ENCODE peak calls at places on chromosomes 5 and 9, in six cellular contexts. F is A549, P is K562, E is GM12878, B is IMR-90, A is HepG2. T is an unnamed sample.

GRCh38 chr5:140238756-140239155 is 63.8 kb downstream of the CYSTM1 start:
- DNase-seq in F (no peak), P (no peak), E (no peak), B (no peak), A (no peak), T (no peak)

GRCh38 chr9:124392855-124393460 is 22.3 kb downstream of the PSMB7 start:
- DNase-seq in F (peak; percentile 87), P (peak; percentile 49), E (no peak), B (peak; percentile 95), A (no peak), T (peak; percentile 55)

GRCh38 chr5:59729820-59730219 is 163.7 kb downstream of the PDE4D start:
- DNase-seq in F (no peak), P (no peak), E (no peak), B (no peak), A (no peak), T (no peak)

GRCh38 chr5:148966348-148966747 is 96.5 kb downstream of the SH3TC2 start:
- DNase-seq in F (no peak), P (no peak), E (no peak), B (no peak), A (no peak), T (no peak)

GRCh38 chr5:4862500-4862899 is 277.6 kb upstream of the ADAMTS16 start:
- DNase-seq in F (peak; percentile 50), P (peak; percentile 51), E (no peak), B (peak; percentile 41), A (peak; percentile 35), T (peak; percentile 17)

GRCh38 chr5:168793844-168794837 is 215.0 kb upstream of the PANK3 start:
- DNase-seq in F (peak; percentile 10), P (no peak), E (no peak), B (peak; percentile 23), A (peak; percentile 33), T (peak; percentile 26)

GRCh38 chr5:134101686-134102439 is 12.6 kb upstream of the TCF7 start:
- DNase-seq in F (peak; percentile 53), P (peak; percentile 93), E (peak; percentile 43), B (no peak), A (peak; percentile 58), T (peak; percentile 75)

GRCh38 chr5:91910655-91911054 is 527.5 kb upstream of the ARRDC3 start:
- DNase-seq in F (no peak), P (no peak), E (no peak), B (no peak), A (no peak), T (no peak)

GRCh38 chr5:72071906-72072305 is 35.4 kb upstream of the MAP1B start:
- DNase-seq in F (no peak), P (no peak), E (no peak), B (no peak), A (no peak), T (no peak)

GRCh38 chr5:72296251-72296650 is 23.8 kb downstream of the MRPS27 start:
- DNase-seq in F (no peak), P (no peak), E (no peak), B (no peak), A (no peak), T (no peak)

GRCh38 chr5:541888-542692 is 17.8 kb upstream of the SLC9A3 start:
- DNase-seq in F (no peak), P (no peak), E (no peak), B (no peak), A (no peak), T (no peak)

GRCh38 chr9:134390537-134390936 is 64.3 kb downstream of the RXRA start:
- DNase-seq in F (no peak), P (no peak), E (no peak), B (no peak), A (no peak), T (no peak)

GRCh38 chr9:137150485-137151060 is 11.6 kb downstream of the GRIN1 start:
- DNase-seq in F (peak; percentile 87), P (peak; percentile 83), E (no peak), B (no peak), A (peak; percentile 84), T (peak; percentile 80)

GRCh38 chr9:130817862-130818261 is 17.2 kb upstream of the ABL1 start:
- DNase-seq in F (no peak), P (no peak), E (no peak), B (no peak), A (no peak), T (no peak)

GRCh38 chr5:76427481-76428140 is 24.5 kb downstream of the IQGAP2 start:
- DNase-seq in F (no peak), P (no peak), E (no peak), B (no peak), A (no peak), T (no peak)

GRCh38 chr5:173885481-173886010 is 2.6 kb upstream of the CPEB4 start:
- DNase-seq in F (no peak), P (no peak), E (no peak), B (no peak), A (no peak), T (no peak)

GRCh38 chr5:112142769-112143270 is 276.3 kb downstream of the EPB41L4A start:
- DNase-seq in F (no peak), P (no peak), E (peak; percentile 77), B (peak; percentile 66), A (no peak), T (no peak)

GRCh38 chr5:191949-192690 is 825 bp downstream of the LRRC14B start:
- DNase-seq in F (no peak), P (no peak), E (no peak), B (no peak), A (no peak), T (no peak)

GRCh38 chr9:5632540-5632939 is 3.6 kb downstream of the RIC1 start:
- DNase-seq in F (no peak), P (no peak), E (no peak), B (no peak), A (no peak), T (no peak)

GRCh38 chr5:74499236-74499635 is 141.3 kb downstream of the ENC1 start:
- DNase-seq in F (no peak), P (no peak), E (no peak), B (no peak), A (peak; percentile 15), T (no peak)

GRCh38 chr5:88675159-88675757 is 207.7 kb downstream of the MEF2C start:
- DNase-seq in F (no peak), P (no peak), E (no peak), B (no peak), A (no peak), T (no peak)

GRCh38 chr9:91572044-91572443 is 148.4 kb upstream of the NFIL3 start:
- DNase-seq in F (no peak), P (no peak), E (no peak), B (peak; percentile 34), A (no peak), T (no peak)

GRCh38 chr5:11143456-11144267 is 382.6 kb upstream of the DAP start:
- DNase-seq in F (no peak), P (no peak), E (no peak), B (no peak), A (no peak), T (no peak)

GRCh38 chr5:39675676-39676075 is 250.9 kb upstream of the DAB2 start:
- DNase-seq in F (no peak), P (no peak), E (no peak), B (no peak), A (no peak), T (no peak)

GRCh38 chr5:43874772-43875171 is 271.8 kb downstream of the NNT start:
- DNase-seq in F (no peak), P (no peak), E (no peak), B (peak; percentile 52), A (peak; percentile 5), T (no peak)

GRCh38 chr5:73780297-73781080 is 154.5 kb downstream of the ARHGEF28 start:
- DNase-seq in F (no peak), P (no peak), E (no peak), B (no peak), A (no peak), T (no peak)

GRCh38 chr9:132809677-132810076 is 68.4 kb downstream of the AK8 start:
- DNase-seq in F (no peak), P (no peak), E (no peak), B (no peak), A (no peak), T (no peak)

GRCh38 chr5:55636711-55637110 is 75.4 kb downstream of the SLC38A9 start:
- DNase-seq in F (peak; percentile 58), P (no peak), E (no peak), B (peak; percentile 12), A (peak; percentile 39), T (no peak)

GRCh38 chr5:55636177-55636576 is 75.9 kb downstream of the SLC38A9 start:
- DNase-seq in F (peak; percentile 21), P (no peak), E (no peak), B (no peak), A (no peak), T (no peak)

GRCh38 chr5:55634204-55634785 is 77.8 kb downstream of the SLC38A9 start:
- DNase-seq in F (no peak), P (no peak), E (no peak), B (peak; percentile 15), A (no peak), T (no peak)

GRCh38 chr5:55634866-55635265 is 77.3 kb downstream of the SLC38A9 start:
- DNase-seq in F (no peak), P (no peak), E (no peak), B (no peak), A (no peak), T (no peak)

DNA sequence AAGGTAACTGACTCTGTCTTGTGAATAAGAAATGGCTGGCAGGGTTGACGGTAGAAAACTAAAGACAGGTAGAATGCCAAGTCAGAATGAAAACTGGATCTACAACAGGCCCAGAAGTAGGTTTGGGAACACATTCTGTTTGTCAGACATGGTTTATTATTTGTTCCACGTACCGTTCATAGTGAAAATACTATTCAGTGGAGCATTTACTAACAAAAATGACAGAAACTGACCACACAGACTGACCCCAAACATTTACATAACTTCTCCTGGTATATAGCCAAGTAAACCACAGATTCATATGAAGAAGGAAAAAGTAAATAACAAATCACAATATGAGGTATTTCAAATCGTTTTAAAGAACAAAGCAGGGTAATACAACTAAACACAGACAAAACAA is 73.7 kb downstream of the SLC38A9 start:
- DNase-seq in F (no peak), P (no peak), E (no peak), B (peak; percentile 31), A (no peak), T (no peak)
- TF ChIP-seq BHLHE40 in F (no peak), P (no peak), E (no peak), B (no peak), A (no peak), T (no peak)

GRCh38 chr9:127057970-127058644 is 64.3 kb downstream of the ANGPTL2 start:
- DNase-seq in F (no peak), P (no peak), E (no peak), B (peak; percentile 31), A (no peak), T (no peak)
- TF ChIP-seq BHLHE40 in F (no peak), P (no peak), E (no peak), B (no peak), A (no peak), T (no peak)

GRCh38 chr5:178419196-178419595 is 171.0 kb downstream of the COL23A1 start:
- DNase-seq in F (no peak), P (no peak), E (no peak), B (no peak), A (no peak), T (no peak)
- TF ChIP-seq BHLHE40 in F (no peak), P (no peak), E (no peak), B (no peak), A (no peak), T (no peak)

DNA sequence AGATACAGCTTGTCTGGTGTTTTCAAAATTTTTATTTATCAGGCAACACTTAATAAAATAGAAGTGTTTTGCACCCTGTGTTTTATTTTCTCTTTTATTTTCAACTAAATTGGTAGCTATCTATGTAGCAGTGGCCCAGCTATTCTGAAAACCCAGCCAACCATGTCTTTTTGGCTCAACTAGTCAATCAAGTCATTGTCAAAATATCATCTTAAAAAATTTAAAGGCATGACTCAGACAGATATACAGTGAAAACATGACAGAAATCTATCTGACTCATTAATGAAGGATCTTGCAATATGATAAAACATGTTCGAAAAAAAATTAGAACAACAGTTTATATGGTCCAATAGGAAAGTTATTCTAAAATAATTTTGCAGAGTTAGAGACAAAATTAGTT is 75.0 kb downstream of the HSD17B4 start:
- DNase-seq in F (no peak), P (no peak), E (no peak), B (peak; percentile 36), A (no peak), T (no peak)
- TF ChIP-seq BHLHE40 in F (no peak), P (no peak), E (no peak), B (no peak), A (no peak), T (no peak)

T was measured in HEK293T.